ENCODE peak calls at places on chromosome 16, in five cellular contexts. S, O, B, T and F are unnamed samples.

GRCh38 chr16:24645739-24646645 is 83.5 kb upstream of the TNRC6A start:
- DNase-seq in O (peak), B (peak), S (peak), T (no peak), F (peak)

GRCh38 chr16:86772231-86772510 is 193.8 kb downstream of the FOXL1 start:
- DNase-seq in T (no peak), B (no peak), O (no peak), S (peak), F (peak)

GRCh38 chr16:55039511-55039910 is 108.8 kb downstream of the IRX5 start:
- DNase-seq in S (no peak), B (no peak), T (no peak), O (no peak), F (no peak)

GRCh38 chr16:69724981-69725479 is 1.3 kb downstream of the NQO1 start:
- DNase-seq in B (no peak), S (no peak), O (peak), T (no peak), F (no peak)

GRCh38 chr16:47037746-47038458 is 64.4 kb upstream of the DNAJA2 start:
- DNase-seq in O (peak), T (peak), S (peak), B (no peak), F (peak)

GRCh38 chr16:48353565-48354163 is 31.5 kb downstream of the SIAH1 start:
- DNase-seq in T (no peak), S (peak), B (no peak), O (peak), F (peak)

GRCh38 chr16:11249233-11250061 is 6.6 kb downstream of the SOCS1 start:
- DNase-seq in T (no peak), O (no peak), S (no peak), B (no peak), F (no peak)

GRCh38 chr16:53087101-53087500 is 32.3 kb downstream of the CHD9 start:
- DNase-seq in T (no peak), B (no peak), S (peak), O (peak), F (peak)

GRCh38 chr16:70375636-70376611 is 29.2 kb downstream of the DDX19A start:
- DNase-seq in S (no peak), T (no peak), O (no peak), B (no peak), F (no peak)

GRCh38 chr16:13426279-13426678 is 493.7 kb upstream of the ERCC4 start:
- DNase-seq in B (no peak), S (no peak), T (no peak), O (no peak), F (no peak)

GRCh38 chr16:68707341-68708152 is 29.5 kb upstream of the CDH1 start:
- DNase-seq in O (peak), S (peak), B (no peak), T (peak), F (no peak)

GRCh38 chr16:85164838-85165516 is 52.7 kb upstream of the CIBAR2 start:
- DNase-seq in S (no peak), O (no peak), T (no peak), B (no peak), F (no peak)

GRCh38 chr16:13935408-13935807 is 15.5 kb downstream of the ERCC4 start:
- DNase-seq in S (no peak), T (no peak), O (no peak), B (no peak), F (no peak)

GRCh38 chr16:72829846-72830620 is 217.9 kb downstream of the ZFHX3 start:
- DNase-seq in O (no peak), T (no peak), S (peak), B (no peak), F (no peak)

GRCh38 chr16:17270683-17271109 is 200.1 kb downstream of the XYLT1 start:
- DNase-seq in O (no peak), B (no peak), T (no peak), S (no peak), F (no peak)

GRCh38 chr16:19883296-19883951 is 1.2 kb downstream of the GPRC5B start:
- DNase-seq in S (peak), O (peak), B (no peak), T (peak), F (no peak)

GRCh38 chr16:56113223-56113622 is 78.1 kb upstream of the GNAO1 start:
- DNase-seq in B (no peak), O (no peak), S (no peak), T (peak), F (no peak)

GRCh38 chr16:56910114-56910511 is 21.8 kb upstream of the HERPUD1 start:
- DNase-seq in B (no peak), T (no peak), S (no peak), O (no peak), F (no peak)

GRCh38 chr16:7471268-7471667 is 138.6 kb downstream of the RBFOX1 start:
- DNase-seq in T (no peak), B (no peak), O (no peak), S (no peak), F (no peak)

GRCh38 chr16:70481929-70482536 is 27.6 kb downstream of the FCSK start:
- DNase-seq in B (peak), T (no peak), S (peak), O (no peak), F (peak)

GRCh38 chr16:2520784-2521577 is 810 bp downstream of the AMDHD2 start:
- DNase-seq in T (no peak), O (peak), S (no peak), B (no peak), F (no peak)

GRCh38 chr16:85028638-85029412 is 1.2 kb downstream of the KIAA0513 start:
- DNase-seq in B (no peak), O (no peak), T (no peak), S (peak), F (peak)

GRCh38 chr16:31277659-31278260 is 18.0 kb downstream of the ITGAM start:
- DNase-seq in T (no peak), O (no peak), S (no peak), B (no peak), F (no peak)

GRCh38 chr16:84050316-84050715 is 7.7 kb upstream of the SLC38A8 start:
- DNase-seq in O (no peak), S (no peak), B (no peak), T (no peak), F (no peak)

GRCh38 chr16:57667526-57668258 is 414 bp upstream of the ADGRG3 start:
- DNase-seq in S (peak), B (no peak), O (peak), T (peak), F (no peak)

GRCh38 chr16:12158428-12158827 is 181.9 kb downstream of the SNX29 start:
- DNase-seq in S (peak), O (peak), B (peak), T (no peak), F (peak)

DNA sequence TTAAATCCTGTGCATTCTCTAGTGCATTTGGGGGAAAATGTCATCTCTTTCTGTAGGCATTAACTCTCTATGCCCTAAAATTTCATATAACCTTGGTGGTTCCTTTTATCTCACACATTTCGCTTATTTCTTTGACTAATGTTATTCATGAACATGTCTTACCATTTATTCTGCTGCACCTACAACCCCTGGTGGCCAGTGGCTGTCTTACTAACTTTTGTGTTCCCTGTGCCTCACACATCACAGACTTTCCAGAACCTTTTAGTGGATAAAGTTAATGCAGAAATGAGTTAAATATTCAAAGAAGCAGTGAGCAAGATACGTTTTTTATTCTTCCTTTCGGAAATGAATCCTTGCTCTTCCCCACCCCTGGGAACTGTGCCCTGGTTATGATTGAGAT is 111.9 kb downstream of the CDH13 start:
- DNase-seq in O (peak), B (no peak), S (no peak), T (no peak), F (peak)
- TF ChIP-seq CTCF in O (peak), B (peak), S (peak), T (peak), F (peak)

DNA sequence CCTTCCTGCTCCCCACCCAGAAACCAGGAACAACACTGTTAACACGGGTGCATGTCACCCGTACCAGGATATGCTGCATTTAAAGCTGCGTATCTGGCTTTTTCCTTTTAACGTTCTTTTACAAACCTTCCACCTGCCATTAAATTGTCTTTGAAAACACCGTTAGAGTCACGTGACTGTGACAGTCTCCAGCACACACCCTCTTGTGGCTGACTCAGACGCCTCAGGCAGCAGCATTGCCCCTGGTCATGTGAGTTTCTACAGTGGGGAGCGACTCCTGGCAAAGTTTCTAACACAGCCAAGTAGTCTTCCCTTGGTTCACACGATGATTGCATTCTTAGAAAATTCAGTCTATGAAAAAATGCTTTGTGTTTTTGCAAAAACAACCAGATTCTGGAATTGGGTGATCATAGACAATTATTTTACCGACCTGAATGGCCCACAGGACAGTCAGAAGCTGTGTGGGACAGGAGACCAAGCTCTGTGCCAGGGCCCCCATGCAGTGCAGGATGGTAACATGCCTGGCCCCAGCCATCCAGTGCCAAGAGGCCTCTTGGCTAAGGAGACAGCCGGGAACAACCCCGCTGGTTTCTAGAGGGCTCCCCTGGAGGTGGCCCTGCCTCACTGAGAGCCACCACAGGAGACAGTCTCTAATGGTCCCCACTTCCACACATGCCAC is 199.1 kb downstream of the KATNIP start:
- DNase-seq in T (peak), B (peak), O (peak), S (peak), F (peak)
- TF ChIP-seq CTCF in T (peak), B (peak), O (peak), S (peak), F (peak)

DNA sequence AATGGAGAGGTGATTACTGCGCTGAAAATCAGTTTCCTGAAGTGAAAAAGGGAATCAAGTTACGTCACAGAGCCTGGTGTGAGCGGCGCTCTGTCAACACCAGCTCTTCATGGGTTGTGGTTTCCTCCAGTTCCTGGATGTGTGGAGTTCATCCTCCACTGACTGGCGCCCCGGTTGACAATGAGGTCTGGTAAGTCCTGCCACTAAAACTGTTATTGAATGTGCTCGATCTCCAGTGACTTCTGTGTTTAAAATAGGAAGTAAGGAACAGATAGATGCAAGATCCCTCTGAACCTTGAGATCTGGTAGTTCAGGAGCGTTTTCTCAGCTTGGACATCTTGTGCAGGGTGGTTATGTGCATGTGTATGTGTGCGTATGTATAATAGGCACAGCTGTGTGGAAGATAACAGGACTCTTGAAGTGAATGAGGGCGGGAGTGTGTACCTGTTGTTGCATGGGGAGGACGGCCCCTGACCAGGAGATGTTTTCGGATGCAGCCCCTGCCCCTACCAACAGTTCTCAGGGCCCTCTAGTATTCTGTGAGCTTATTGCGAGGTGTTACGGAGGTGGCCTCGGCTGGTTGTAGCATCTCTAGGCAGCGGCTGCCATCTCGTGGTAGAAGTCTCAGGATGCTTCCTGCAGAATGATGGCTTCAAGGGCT is 22.0 kb upstream of the GOT2 start:
- DNase-seq in O (peak), B (no peak), S (peak), T (peak), F (peak)
- TF ChIP-seq CTCF in O (peak), B (peak), S (peak), T (peak), F (peak)

DNA sequence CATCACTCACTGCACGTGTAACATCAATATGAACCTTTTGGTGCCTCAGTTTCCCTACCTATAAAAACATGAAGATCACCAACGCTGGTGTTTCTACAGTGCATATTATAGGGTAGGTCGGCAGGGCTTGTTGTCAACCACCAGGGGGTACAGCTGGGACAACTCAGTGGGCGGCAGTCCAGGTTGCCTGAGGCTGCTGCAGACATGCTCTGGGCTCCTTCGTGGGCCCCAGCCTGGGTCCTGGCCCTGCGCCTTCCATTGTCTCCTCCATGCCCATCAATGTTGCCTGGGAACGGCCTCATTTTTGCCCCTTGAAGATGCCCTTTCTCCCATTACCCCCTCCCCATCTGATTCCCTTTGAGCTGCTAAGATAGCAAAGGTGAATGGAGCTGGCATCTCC is 89.8 kb downstream of the GSG1L start:
- DNase-seq in B (no peak), O (no peak), S (no peak), T (no peak), F (no peak)
- TF ChIP-seq CTCF in B (no peak), O (no peak), S (no peak), T (no peak), F (peak)

DNA sequence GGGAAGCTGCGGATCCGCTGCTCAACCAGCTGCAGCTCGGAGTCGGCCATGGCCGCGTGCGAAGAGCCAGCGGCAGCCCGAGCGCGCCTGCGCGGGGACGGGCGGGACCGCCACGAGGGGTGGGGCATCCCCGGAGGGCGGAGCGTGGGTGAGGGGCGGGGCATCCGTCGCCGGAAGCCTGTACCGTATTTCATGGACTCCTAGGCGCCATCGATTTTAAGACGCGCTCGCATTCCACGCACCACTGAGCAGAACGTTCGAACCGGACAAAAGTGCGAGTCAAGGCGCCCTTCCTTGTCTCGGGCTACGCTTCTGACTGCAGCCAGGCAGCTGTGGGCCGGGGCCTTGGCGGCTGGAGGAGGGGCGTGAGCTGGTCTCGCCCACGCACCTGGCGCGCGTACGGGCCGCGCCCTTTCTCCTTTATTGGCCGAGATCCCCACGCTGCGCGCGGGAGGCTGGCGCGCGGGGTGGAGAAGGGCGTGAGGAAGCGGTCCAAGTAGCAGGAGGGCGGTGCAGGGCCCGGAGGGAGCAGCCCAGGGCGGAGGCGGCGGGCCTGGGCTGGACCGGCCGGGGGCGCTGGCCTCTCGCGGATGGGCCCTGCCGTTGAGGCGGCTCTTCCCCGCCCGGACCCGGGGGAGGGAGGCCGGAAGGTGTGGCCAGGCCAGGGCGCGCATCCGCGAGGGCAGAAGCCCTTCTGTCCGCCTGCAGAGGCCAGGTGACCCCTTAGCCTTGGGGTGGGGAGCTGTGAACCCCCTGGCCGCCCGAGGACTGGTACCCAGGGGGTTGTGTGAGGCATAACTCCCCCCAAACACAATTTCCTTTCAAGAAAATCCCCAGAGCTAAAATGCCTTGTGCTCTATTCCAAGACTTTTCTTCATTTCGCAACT is at the start of gene APRT:
- DNase-seq in O (peak), B (peak), T (peak), S (peak), F (peak)
- TF ChIP-seq CTCF in O (no peak), B (peak), T (peak), S (peak), F (peak)

DNA sequence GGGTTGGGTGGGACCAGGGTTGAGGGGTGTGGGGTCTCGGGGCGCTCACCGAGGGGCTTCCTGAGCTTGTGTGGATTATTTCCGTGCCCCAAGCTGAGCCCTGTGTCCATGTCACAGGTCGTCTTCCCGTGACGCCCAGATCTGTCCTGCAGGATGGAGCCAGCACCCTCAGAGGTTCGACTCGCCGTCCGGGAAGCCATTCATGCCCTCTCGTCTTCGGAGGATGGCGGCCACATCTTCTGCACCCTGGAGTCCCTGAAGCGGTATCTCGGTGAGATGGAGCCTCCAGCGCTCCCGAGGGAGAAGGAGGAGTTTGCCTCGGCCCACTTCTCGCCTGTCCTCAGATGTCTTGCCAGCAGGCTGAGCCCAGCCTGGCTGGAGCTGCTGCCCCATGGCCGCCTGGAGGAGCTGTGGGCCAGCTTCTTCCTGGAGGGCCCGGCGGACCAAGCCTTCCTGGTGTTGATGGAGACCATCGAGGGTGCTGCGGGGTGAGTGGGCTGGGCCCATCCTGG is 1.0 kb downstream of the TELO2 start:
- DNase-seq in S (peak), B (peak), T (peak), O (peak), F (peak)
- TF ChIP-seq CTCF in S (peak), B (peak), T (peak), O (peak), F (peak)

DNA sequence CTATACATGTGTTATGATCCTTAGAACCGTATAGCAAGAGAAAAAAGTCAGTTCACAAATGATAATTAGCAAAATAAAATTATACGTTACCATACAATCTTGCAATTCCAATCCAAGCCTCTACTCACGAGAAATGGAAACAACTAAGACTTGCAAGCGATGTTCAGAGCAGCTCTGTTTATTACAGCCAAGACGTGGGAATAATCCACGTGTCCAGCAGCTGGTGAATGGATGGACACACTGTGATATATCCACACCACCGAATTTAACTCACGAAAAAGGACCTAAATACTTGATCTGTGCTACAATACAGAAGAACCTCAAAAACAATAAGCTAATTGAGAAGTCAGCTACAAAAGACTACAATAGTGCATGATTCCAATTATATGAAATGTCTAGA is 88.1 kb downstream of the ADCY9 start:
- DNase-seq in B (no peak), O (no peak), S (no peak), T (no peak), F (no peak)
- TF ChIP-seq CTCF in B (no peak), O (no peak), S (no peak), T (no peak), F (no peak)

GRCh38 chr16:66580605-66581209 is 1.4 kb downstream of the CMTM2 start:
- DNase-seq in T (no peak), B (peak), O (peak), S (peak), F (peak)
- TF ChIP-seq CTCF in T (no peak), B (peak), O (peak), S (peak), F (peak)